ENCODE peak calls at places on chromosomes 1 and 21, in six cellular contexts. U is neural crest cell, O is gastrocnemius medialis, T is neural progenitor cell, K is heart left ventricle, G is endothelial cell. P is an unnamed sample.

GRCh38 chr21:31732538-31732864 is 583 bp upstream of the SCAF4 start:
- DNase-seq in U (no peak), O (no peak), T (no peak), K (no peak), G (no peak), P (no peak)

GRCh38 chr1:165949335-165950130 is 122.1 kb downstream of the UCK2 start:
- DNase-seq in U (peak; percentile 36), O (no peak), T (peak; percentile 75), K (no peak), G (peak; percentile 68), P (no peak)

GRCh38 chr1:151606384-151606783 is 5.5 kb upstream of the SNX27 start:
- DNase-seq in U (no peak), O (no peak), T (no peak), K (no peak), G (no peak), P (no peak)

GRCh38 chr1:107976431-107977215 is 11.6 kb upstream of the VAV3 start:
- DNase-seq in U (no peak), O (no peak), T (peak; percentile 25), K (no peak), G (no peak), P (no peak)

GRCh38 chr1:156070523-156070922 is 9.6 kb downstream of the RAB25 start:
- DNase-seq in U (no peak), O (no peak), T (no peak), K (peak; percentile 37), G (no peak), P (no peak)

GRCh38 chr1:241114699-241115233 is 242.2 kb downstream of the RGS7 start:
- DNase-seq in U (no peak), O (no peak), T (no peak), K (no peak), G (no peak), P (no peak)

GRCh38 chr1:195663549-195664280 is 944.5 kb downstream of the KCNT2 start:
- DNase-seq in U (no peak), O (no peak), T (peak; percentile 9), K (no peak), G (no peak), P (no peak)

GRCh38 chr21:33940846-33941245 is 25.2 kb upstream of the ATP5PO start:
- DNase-seq in U (no peak), O (no peak), T (no peak), K (no peak), G (no peak), P (no peak)

GRCh38 chr1:234102591-234102990 is 198.1 kb downstream of the SLC35F3 start:
- DNase-seq in U (no peak), O (no peak), T (no peak), K (no peak), G (no peak), P (no peak)

GRCh38 chr1:7386226-7387052 is 384.7 kb upstream of the VAMP3 start:
- DNase-seq in U (no peak), O (no peak), T (no peak), K (no peak), G (no peak), P (no peak)

GRCh38 chr1:28302247-28302646 is 26.6 kb upstream of the MED18 start:
- DNase-seq in U (no peak), O (no peak), T (no peak), K (no peak), G (no peak), P (no peak)

GRCh38 chr1:119987112-119987511 is 82.3 kb downstream of the NOTCH2 start:
- DNase-seq in U (no peak), O (peak; percentile 15), T (no peak), K (no peak), G (no peak), P (no peak)

GRCh38 chr1:190373705-190374336 is 103.8 kb downstream of the BRINP3 start:
- DNase-seq in U (no peak), O (no peak), T (peak; percentile 57), K (no peak), G (peak; percentile 11), P (no peak)

P was measured in kidney.